ENCODE peak calls at places on chromosomes 2 and 18, in four cellular contexts. X, E, W and K are unnamed samples. For H3K27me3, the result is how much of the 10 kb centered on the place peaks cover.

GRCh38 chr2:68908392-68908970 is 37.3 kb upstream of the BMP10 start:
- DNase-seq in X (peak), E (no peak), W (peak), K (peak)

GRCh38 chr2:19819097-19820065 is 82.4 kb downstream of the TTC32 start:
- DNase-seq in X (no peak), E (no peak), W (no peak), K (no peak)

GRCh38 chr2:124580263-124580662 is 555.2 kb downstream of the CNTNAP5 start:
- DNase-seq in X (no peak), E (no peak), W (no peak), K (no peak)

GRCh38 chr18:27004056-27004829 is 138.7 kb upstream of the AQP4 start:
- DNase-seq in X (no peak), E (peak), W (no peak), K (no peak)

GRCh38 chr2:136235451-136236418 is 117.8 kb upstream of the CXCR4 start:
- DNase-seq in X (no peak), E (no peak), W (no peak), K (no peak)

GRCh38 chr2:215751911-215752272 is 261.5 kb downstream of the MREG start:
- DNase-seq in X (no peak), E (no peak), W (no peak), K (no peak)

GRCh38 chr2:42450136-42450535 is 43.6 kb downstream of the KCNG3 start:
- DNase-seq in X (no peak), E (no peak), W (no peak), K (no peak)

GRCh38 chr2:119694994-119695521 is 16.1 kb downstream of the TMEM177 start:
- DNase-seq in X (no peak), E (no peak), W (no peak), K (no peak)

GRCh38 chr2:230947908-230948365 is 22.9 kb upstream of the GPR55 start:
- DNase-seq in X (no peak), E (no peak), W (no peak), K (no peak)

GRCh38 chr2:10020001-10020400 is 23.3 kb upstream of the KLF11 start:
- DNase-seq in X (peak), E (no peak), W (no peak), K (no peak)

GRCh38 chr2:10019174-10019971 is 24.0 kb upstream of the KLF11 start:
- DNase-seq in X (peak), E (no peak), W (no peak), K (no peak)

GRCh38 chr2:10022041-10022421 is 21.3 kb upstream of the KLF11 start:
- DNase-seq in X (no peak), E (no peak), W (no peak), K (no peak)

GRCh38 chr2:10022464-10022863 is 20.9 kb upstream of the KLF11 start:
- DNase-seq in X (no peak), E (no peak), W (no peak), K (no peak)

DNA sequence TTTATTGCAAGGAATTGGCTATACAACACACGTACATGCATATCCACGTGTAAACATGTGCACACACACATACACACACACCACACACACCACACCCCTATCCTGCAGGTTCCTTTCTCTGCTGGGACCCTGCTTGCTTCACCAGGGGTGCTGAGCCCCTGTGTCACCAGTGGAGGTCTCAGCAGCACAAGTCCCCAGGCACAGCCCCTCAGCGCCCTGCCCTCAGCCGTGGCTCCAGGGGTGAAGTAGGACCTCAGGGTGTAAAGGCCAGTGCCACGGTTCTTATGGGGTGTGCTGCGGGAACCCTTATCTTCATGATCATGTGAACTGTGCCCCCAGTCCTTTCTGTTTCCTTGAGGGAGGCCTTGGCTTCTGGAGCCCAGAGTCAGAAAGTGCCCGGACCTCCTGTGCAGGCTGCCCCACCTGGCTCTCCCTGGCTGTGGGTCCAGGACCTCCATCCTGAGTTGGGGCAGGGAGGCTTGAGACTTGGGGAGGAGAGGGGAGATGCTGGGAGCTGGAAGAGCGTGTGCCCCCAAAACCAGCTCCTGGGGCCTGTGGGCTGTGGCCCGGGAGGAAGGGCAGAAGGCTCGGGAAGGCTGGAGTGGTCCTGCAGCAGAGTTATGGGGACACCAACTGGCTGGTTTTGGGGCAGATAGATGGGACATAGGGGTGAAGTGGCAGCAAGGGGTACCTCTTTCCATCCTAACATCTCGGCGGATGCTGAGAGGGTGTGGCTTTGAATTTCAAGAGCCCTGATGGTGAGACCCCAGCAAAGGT is 20.3 kb upstream of the KLF11 start:
- DNase-seq in X (no peak), E (no peak), W (no peak), K (no peak)
- TF ChIP-seq CTCF in X (no peak), E (peak), W (no peak), K (no peak)

DNA sequence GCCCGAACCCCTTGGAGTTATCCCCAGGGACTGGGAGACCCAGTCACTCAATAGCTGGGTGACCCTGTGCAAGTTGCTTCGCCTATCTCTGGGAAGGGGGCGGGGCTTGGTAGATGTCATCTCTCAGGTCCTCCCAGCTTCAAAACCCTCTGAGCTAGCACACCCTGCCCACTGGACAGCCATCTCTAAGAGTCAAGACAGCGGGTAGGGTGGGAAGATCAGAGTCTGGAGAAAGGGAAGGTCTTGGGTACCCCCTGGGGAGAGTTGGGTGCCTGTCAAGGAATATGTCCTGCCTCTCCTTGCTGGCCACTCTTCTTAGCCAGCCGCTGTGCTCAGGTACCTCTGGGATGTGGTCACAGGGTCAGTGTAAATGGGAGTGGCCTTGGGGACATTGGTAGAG is 8.0 kb downstream of the GLI2 start:
- DNase-seq in X (no peak), E (no peak), W (no peak), K (no peak)
- H3K27me3 ChIP-seq in X (half or more), E (under half), W (under half), K (under half)

GRCh38 chr18:24333116-24333515 is 64.5 kb downstream of the OSBPL1A start:
- DNase-seq in X (no peak), E (no peak), W (no peak), K (no peak)
- TF ChIP-seq CTCF in X (no peak), E (no peak), W (no peak), K (no peak)

DNA sequence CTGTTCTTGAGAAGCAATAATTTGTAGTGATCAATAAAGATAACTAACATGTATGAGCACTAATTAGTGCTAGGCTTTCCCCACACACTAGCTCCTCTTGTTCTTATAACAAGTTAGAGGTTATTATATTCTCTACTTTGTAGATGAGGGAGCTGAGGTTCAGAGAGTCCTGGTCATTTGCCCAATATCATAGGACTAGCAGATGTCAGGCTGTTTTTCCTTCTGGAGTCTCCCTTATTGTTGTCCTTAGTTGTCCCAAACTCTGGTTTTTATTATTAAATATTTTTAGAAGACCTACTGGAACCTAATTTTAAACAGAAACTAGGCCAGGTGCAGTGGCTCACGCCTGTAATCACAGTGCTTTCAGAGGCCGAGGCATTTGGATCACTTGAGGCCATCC is 16.5 kb upstream of the TTC39C start:
- DNase-seq in X (no peak), E (no peak), W (no peak), K (no peak)
- H3K27me3 ChIP-seq in X (under half), E (under half), W (under half), K (under half)

GRCh38 chr2:196639180-196640030 is at the start of gene CCDC150:
- DNase-seq in X (peak), E (peak), W (peak), K (peak)
- TF ChIP-seq CTCF in X (no peak), E (peak), W (no peak), K (no peak)